ENCODE peak calls at places on chromosomes 11 and 22, in seven cellular contexts. O is lower leg skin, Q is DND-41, B is PC-3, I is foreskin fibroblast, L is fibroblast of mammary gland, K is Caco-2. J is an unnamed sample.

GRCh38 chr11:128399186-128399585 is 188.2 kb downstream of the ETS1 start:
- DNase-seq in I (peak), O (no peak), K (no peak), B (peak), Q (no peak), L (peak), J (peak)

GRCh38 chr11:62400760-62401159 is 18.1 kb upstream of the SCGB1A1 start:
- DNase-seq in Q (no peak), K (no peak), L (peak), I (peak), B (no peak), O (peak), J (peak)

GRCh38 chr11:112085822-112086421 is 634 bp downstream of the TIMM8B start:
- DNase-seq in I (peak), Q (peak), L (peak), B (peak), K (no peak), O (no peak), J (no peak)

GRCh38 chr11:47950396-47950795 is 30.0 kb upstream of the PTPRJ start:
- DNase-seq in Q (peak), O (no peak), B (no peak), I (no peak), L (no peak), K (no peak), J (no peak)

GRCh38 chr11:65718964-65719492 is 1.6 kb downstream of the RNASEH2C start:
- DNase-seq in L (peak), K (no peak), B (no peak), O (peak), I (peak), Q (no peak), J (no peak)

GRCh38 chr11:122317337-122317736 is 201.3 kb upstream of the BLID start:
- DNase-seq in B (no peak), L (no peak), K (no peak), O (no peak), Q (no peak), I (peak), J (no peak)

GRCh38 chr11:77074626-77075221 is 8.0 kb downstream of the CAPN5 start:
- DNase-seq in K (peak), L (no peak), O (peak), Q (no peak), I (peak), B (no peak), J (no peak)

GRCh38 chr11:69531717-69532088 is 50.2 kb downstream of the LINC01488 start:
- DNase-seq in I (no peak), O (peak), B (no peak), K (peak), Q (no peak), L (no peak), J (no peak)

GRCh38 chr11:94132152-94132558 is 3.5 kb downstream of the PANX1 start:
- DNase-seq in O (no peak), Q (no peak), B (peak), K (no peak), L (peak), I (peak), J (peak)

GRCh38 chr11:67673902-67674301 is 521 bp downstream of the ALDH3B2 start:
- DNase-seq in L (no peak), B (no peak), K (peak), Q (no peak), O (peak), I (no peak), J (no peak)

GRCh38 chr11:69487391-69487790 is 5.9 kb downstream of the LINC01488 start:
- DNase-seq in O (no peak), I (no peak), L (no peak), B (no peak), Q (no peak), K (no peak), J (no peak)

GRCh38 chr22:35785181-35785923 is 67.7 kb downstream of the APOL5 start:
- DNase-seq in L (peak), B (no peak), K (no peak), I (peak), Q (no peak), O (no peak), J (no peak)

GRCh38 chr11:73213196-73214143 is 4.6 kb upstream of the P2RY2 start:
- DNase-seq in L (no peak), I (no peak), O (no peak), B (no peak), Q (no peak), K (no peak), J (no peak)

GRCh38 chr22:25928038-25928437 is 186.1 kb downstream of the MYO18B start:
- DNase-seq in L (no peak), K (no peak), B (no peak), I (no peak), O (peak), Q (no peak), J (no peak)

GRCh38 chr11:104053743-104054142 is 17.3 kb downstream of the DDI1 start:
- DNase-seq in O (no peak), L (no peak), K (no peak), B (no peak), Q (no peak), I (no peak), J (no peak)

GRCh38 chr11:34798985-34799384 is 117.2 kb downstream of the APIP start:
- DNase-seq in I (no peak), K (no peak), B (no peak), L (no peak), O (no peak), Q (no peak), J (no peak)

GRCh38 chr11:2990617-2991476 is 1.3 kb downstream of the NAP1L4 start:
- DNase-seq in B (peak), I (no peak), L (no peak), Q (peak), K (peak), O (peak), J (no peak)

GRCh38 chr22:36398602-36399472 is 11.1 kb upstream of the MYH9 start:
- DNase-seq in L (peak), K (no peak), O (no peak), B (peak), Q (no peak), I (peak), J (no peak)

GRCh38 chr11:85736121-85736520 is 50.1 kb upstream of the CCDC89 start:
- DNase-seq in O (no peak), L (no peak), B (no peak), Q (no peak), I (no peak), K (no peak), J (no peak)

GRCh38 chr11:116580828-116581227 is 192.0 kb downstream of the BUD13 start:
- DNase-seq in B (no peak), O (no peak), I (no peak), Q (no peak), L (no peak), K (no peak), J (no peak)

GRCh38 chr22:40556641-40557040 is 79.9 kb downstream of the MRTFA start:
- DNase-seq in I (no peak), B (no peak), K (no peak), O (no peak), Q (no peak), L (no peak), J (no peak)

GRCh38 chr11:121777056-121777455 is 324.3 kb upstream of the SORL1-AS1 start:
- DNase-seq in K (no peak), L (no peak), I (peak), B (peak), O (no peak), Q (no peak), J (no peak)

GRCh38 chr11:104451193-104451592 is 287.2 kb upstream of the PDGFD start:
- DNase-seq in I (no peak), Q (no peak), K (no peak), O (no peak), B (no peak), L (no peak), J (no peak)

GRCh38 chr22:46572911-46573780 is 35.7 kb upstream of the CELSR1 start:
- DNase-seq in K (no peak), L (no peak), O (no peak), B (no peak), I (no peak), Q (no peak), J (no peak)

GRCh38 chr22:34897126-34897525 is 168.8 kb upstream of the ISX start:
- DNase-seq in O (no peak), L (no peak), I (no peak), K (no peak), Q (no peak), B (no peak), J (no peak)

GRCh38 chr11:11993814-11994213 is 14.6 kb downstream of the DKK3 start:
- DNase-seq in Q (no peak), B (peak), I (peak), K (no peak), L (peak), O (peak), J (no peak)

GRCh38 chr11:92384316-92384715 is 159.7 kb downstream of the FAT3 start:
- DNase-seq in L (peak), Q (no peak), I (peak), K (no peak), O (no peak), B (peak), J (no peak)

GRCh38 chr11:126495806-126496205 is 140.3 kb downstream of the ST3GAL4 start:
- DNase-seq in O (no peak), B (no peak), I (no peak), K (no peak), L (no peak), Q (no peak), J (no peak)

GRCh38 chr22:46596032-46596441 is 24.1 kb upstream of the GRAMD4 start:
- DNase-seq in K (no peak), O (no peak), B (no peak), I (peak), L (no peak), Q (no peak), J (no peak)

GRCh38 chr11:86184728-86185127 is 59.8 kb upstream of the EED start:
- DNase-seq in I (no peak), K (no peak), Q (no peak), L (no peak), O (no peak), B (no peak), J (no peak)

GRCh38 chr22:25489947-25490346 is 74.5 kb upstream of the GRK3 start:
- DNase-seq in K (no peak), Q (no peak), B (no peak), L (no peak), O (no peak), I (no peak), J (no peak)

GRCh38 chr11:73205666-73206343 is 12.3 kb upstream of the P2RY2 start:
- DNase-seq in I (peak), L (no peak), K (peak), B (no peak), Q (no peak), O (peak), J (no peak)

GRCh38 chr11:2270322-2271076 is at the start of gene ASCL2:
- DNase-seq in K (peak), L (no peak), I (no peak), O (peak), Q (no peak), B (no peak), J (no peak)

GRCh38 chr11:132187814-132188213 is 817.4 kb downstream of the NTM start:
- DNase-seq in I (peak), Q (no peak), B (no peak), O (no peak), K (no peak), L (no peak), J (no peak)

GRCh38 chr11:69120096-69120875 is 35.4 kb upstream of the SMIM38 start:
- DNase-seq in B (no peak), K (no peak), O (no peak), L (no peak), Q (no peak), I (no peak), J (no peak)

GRCh38 chr11:60377737-60378136 is 595 bp upstream of the MS4A7 start:
- DNase-seq in B (peak), O (peak), I (no peak), K (no peak), L (no peak), Q (no peak), J (no peak)

GRCh38 chr11:60372767-60373166 is 5.6 kb upstream of the MS4A7 start:
- DNase-seq in O (no peak), B (no peak), Q (no peak), I (no peak), K (no peak), L (no peak), J (no peak)

GRCh38 chr11:60376601-60377000 is 1.7 kb upstream of the MS4A7 start:
- DNase-seq in O (no peak), K (no peak), I (no peak), L (no peak), B (peak), Q (no peak), J (no peak)

DNA sequence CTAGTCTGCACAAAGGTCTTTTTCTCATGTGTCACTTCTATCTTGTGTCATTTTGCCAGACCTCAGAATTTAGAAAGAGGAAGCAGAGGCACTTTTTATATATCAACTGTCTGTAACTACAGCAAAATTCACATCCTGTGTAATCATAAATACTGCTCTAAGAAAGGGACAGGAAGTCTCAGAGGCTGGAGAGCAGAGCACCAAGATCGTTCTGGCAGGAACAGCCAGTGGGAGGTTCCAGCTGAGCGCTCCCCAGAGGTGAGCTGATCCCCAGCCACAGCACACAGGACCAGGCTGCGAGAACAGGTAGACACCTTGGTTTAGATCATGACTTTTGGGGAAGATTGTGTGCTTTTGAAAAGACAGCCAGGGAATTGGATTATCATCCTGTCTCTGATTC is at the start of gene MS4A7:
- DNase-seq in Q (peak), L (no peak), O (no peak), K (no peak), B (peak), I (no peak), J (no peak)
- H3K4me3 ChIP-seq in Q (no peak), L (no peak), O (no peak), K (no peak), B (no peak), I (no peak), J (no peak)

GRCh38 chr11:57777969-57778317 is 16.3 kb downstream of the CTNND1 start:
- DNase-seq in B (peak), L (no peak), O (no peak), K (peak), Q (no peak), I (peak), J (no peak)
- H3K4me3 ChIP-seq in B (peak), L (no peak), O (no peak), K (peak), Q (no peak), I (peak), J (peak)

GRCh38 chr11:57322881-57323467 is 1.8 kb downstream of the TNKS1BP1 start:
- DNase-seq in I (peak), Q (no peak), L (peak), O (no peak), B (peak), K (no peak), J (no peak)
- H3K4me3 ChIP-seq in I (peak), Q (no peak), L (peak), O (no peak), B (peak), K (no peak), J (peak)

DNA sequence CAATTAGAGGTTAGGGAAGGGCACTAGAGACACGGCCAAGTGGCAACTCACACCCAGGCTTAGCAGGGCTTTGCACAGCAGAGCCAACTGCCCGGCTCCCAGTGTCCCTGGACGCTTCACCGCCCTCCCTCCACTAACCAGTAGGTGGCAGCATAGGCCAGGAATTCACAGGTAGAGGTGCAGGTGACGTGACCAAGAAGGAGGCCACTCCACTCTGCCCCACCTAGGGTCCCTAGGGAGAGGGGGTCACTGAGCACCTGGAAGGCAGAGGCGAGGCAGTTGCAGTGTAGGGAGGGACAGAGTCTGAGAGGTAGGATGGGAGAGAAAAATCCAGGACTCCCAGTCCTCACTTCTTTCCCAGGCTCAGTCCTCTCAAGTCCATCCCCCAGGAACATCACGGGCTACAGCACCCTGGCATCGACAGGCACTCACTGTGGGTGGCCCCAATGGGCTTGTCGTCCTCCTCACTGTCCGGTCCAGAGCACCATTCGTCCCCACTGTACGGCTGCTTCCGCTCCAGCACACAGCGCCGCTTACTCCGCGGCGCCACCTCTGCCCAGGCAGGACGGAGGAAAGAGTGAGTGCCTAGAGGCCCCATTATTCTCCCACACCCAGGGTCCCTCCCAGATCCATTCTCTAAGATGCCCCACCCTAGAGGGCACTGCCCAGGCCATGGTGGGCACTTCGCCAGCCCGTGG is 18.5 kb downstream of the BCL9L start:
- DNase-seq in O (peak), L (peak), Q (peak), I (peak), B (peak), K (peak), J (no peak)
- H3K4me3 ChIP-seq in O (no peak), L (no peak), Q (no peak), I (peak), B (no peak), K (no peak), J (peak)

GRCh38 chr11:113193077-113193476 is 121.3 kb upstream of the TTC12 start:
- DNase-seq in O (no peak), I (peak), L (peak), B (no peak), K (no peak), Q (no peak), J (peak)
- H3K4me3 ChIP-seq in O (no peak), I (no peak), L (no peak), B (no peak), K (no peak), Q (no peak), J (no peak)

GRCh38 chr11:10351768-10352641 is 47.1 kb downstream of the ADM start:
- DNase-seq in K (peak), L (peak), O (no peak), Q (no peak), I (peak), B (peak), J (no peak)

GRCh38 chr11:10352911-10353550 is 48.2 kb downstream of the ADM start:
- DNase-seq in K (no peak), Q (no peak), I (no peak), L (no peak), O (no peak), B (no peak), J (no peak)

GRCh38 chr11:10349806-10350205 is 44.9 kb downstream of the ADM start:
- DNase-seq in Q (no peak), O (no peak), I (no peak), K (no peak), L (no peak), B (no peak), J (no peak)

GRCh38 chr11:10350341-10350740 is 45.5 kb downstream of the ADM start:
- DNase-seq in I (peak), B (peak), O (no peak), L (peak), Q (no peak), K (peak), J (no peak)

GRCh38 chr11:10351435-10351767 is 46.5 kb downstream of the ADM start:
- DNase-seq in K (peak), Q (no peak), L (no peak), I (no peak), B (no peak), O (no peak), J (no peak)
- H3K4me3 ChIP-seq in K (peak), Q (no peak), L (no peak), I (peak), B (no peak), O (no peak), J (no peak)

DNA sequence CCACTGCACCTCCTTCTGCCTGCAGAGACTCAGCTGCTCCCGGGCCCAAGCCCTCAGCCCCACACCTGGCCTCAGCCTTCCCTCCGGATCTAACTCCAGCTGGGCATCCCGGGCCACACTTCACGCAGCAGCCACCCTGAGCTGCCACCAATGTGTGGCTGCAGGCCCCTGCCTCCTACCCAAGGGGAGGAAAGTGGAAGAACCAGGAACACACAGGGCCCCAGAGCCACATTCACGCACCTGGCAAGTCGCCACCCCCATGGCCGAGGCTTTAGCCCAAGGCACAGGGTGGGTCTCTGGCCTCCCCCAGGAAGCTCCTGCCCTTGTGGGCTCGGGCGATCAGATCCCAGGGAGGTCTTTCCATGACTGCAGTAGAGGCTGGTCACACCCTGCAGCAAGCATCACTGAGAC is 345.6 kb downstream of the CTTN start:
- DNase-seq in L (no peak), K (no peak), O (no peak), I (no peak), B (no peak), Q (no peak), J (no peak)
- H3K4me3 ChIP-seq in L (no peak), K (no peak), O (no peak), I (no peak), B (no peak), Q (no peak), J (no peak)

J was measured in HFF-Myc.